ENCODE peak calls at places on chromosomes 1 and 21, in five cellular contexts. X is A549, K is HepG2, A is K562, N is H1. D is an unnamed sample.

GRCh38 chr1:229597877-229598276 is 28.0 kb downstream of the TAF5L start:
- DNase-seq in X (no peak), K (no peak), A (no peak), N (no peak), D (peak; percentile 72)

GRCh38 chr1:180742663-180743062 is 110.8 kb downstream of the XPR1 start:
- DNase-seq in X (no peak), K (no peak), A (no peak), N (no peak), D (no peak)

GRCh38 chr1:202038688-202039346 is 28.4 kb downstream of the ELF3 start:
- DNase-seq in X (no peak), K (no peak), A (peak; percentile 2), N (no peak), D (no peak)

GRCh38 chr1:93710949-93711591 is 29.4 kb upstream of the BCAR3 start:
- DNase-seq in X (no peak), K (no peak), A (no peak), N (no peak), D (no peak)

GRCh38 chr1:101259744-101260148 is 22.9 kb downstream of the S1PR1 start:
- DNase-seq in X (no peak), K (no peak), A (no peak), N (no peak), D (peak; percentile 75)

GRCh38 chr1:7570311-7570710 is 200.8 kb upstream of the VAMP3 start:
- DNase-seq in X (no peak), K (no peak), A (no peak), N (no peak), D (no peak)

GRCh38 chr1:241357366-241358305 is 631 bp upstream of the RGS7 start:
- DNase-seq in X (no peak), K (no peak), A (no peak), N (no peak), D (no peak)

GRCh38 chr1:9700340-9700739 is 48.8 kb downstream of the PIK3CD start:
- DNase-seq in X (peak; percentile 53), K (no peak), A (no peak), N (no peak), D (peak; percentile 94)

GRCh38 chr1:184156521-184157395 is 105.2 kb downstream of the TSEN15 start:
- DNase-seq in X (no peak), K (no peak), A (no peak), N (no peak), D (no peak)

GRCh38 chr1:195591917-195592672 is 1016.1 kb downstream of the KCNT2 start:
- DNase-seq in X (no peak), K (no peak), A (no peak), N (no peak), D (peak; percentile 89)

GRCh38 chr1:35324486-35324885 is 56.0 kb downstream of the ZMYM4 start:
- DNase-seq in X (no peak), K (no peak), A (no peak), N (no peak), D (peak; percentile 58)

GRCh38 chr1:171841931-171842723 is 829 bp downstream of the DNM3 start:
- DNase-seq in X (peak; percentile 20), K (no peak), A (no peak), N (no peak), D (no peak)

GRCh38 chr1:40786171-40786994 is 2.8 kb downstream of the KCNQ4 start:
- DNase-seq in X (no peak), K (no peak), A (no peak), N (no peak), D (no peak)

GRCh38 chr1:185570962-185571361 is 163.2 kb upstream of the HMCN1 start:
- DNase-seq in X (no peak), K (no peak), A (no peak), N (no peak), D (peak; percentile 26)

GRCh38 chr21:42857216-42857615 is 22.1 kb downstream of the WDR4 start:
- DNase-seq in X (no peak), K (no peak), A (no peak), N (no peak), D (no peak)

GRCh38 chr1:58739851-58740466 is 40.1 kb upstream of the MYSM1 start:
- DNase-seq in X (peak; percentile 23), K (peak; percentile 52), A (peak; percentile 60), N (no peak), D (peak; percentile 71)

GRCh38 chr1:25462732-25463131 is 32.0 kb downstream of the MACO1 start:
- DNase-seq in X (no peak), K (no peak), A (no peak), N (no peak), D (no peak)

GRCh38 chr1:2625311-2625710 is 7.5 kb downstream of the MMEL1 start:
- DNase-seq in X (no peak), K (no peak), A (no peak), N (no peak), D (no peak)

GRCh38 chr21:39051561-39051949 is 131.7 kb downstream of the PSMG1 start:
- DNase-seq in X (no peak), K (no peak), A (no peak), N (no peak), D (peak; percentile 88)

GRCh38 chr1:203026666-203027663 is 674 bp downstream of the PPFIA4 start:
- DNase-seq in X (no peak), K (no peak), A (no peak), N (no peak), D (no peak)

GRCh38 chr1:24412408-24412807 is 1.2 kb downstream of the STPG1 start:
- DNase-seq in X (no peak), K (no peak), A (no peak), N (no peak), D (no peak)

GRCh38 chr1:238088891-238089290 is 198.2 kb upstream of the ZP4 start:
- DNase-seq in X (no peak), K (no peak), A (no peak), N (no peak), D (no peak)

GRCh38 chr1:101165944-101166343 is 70.9 kb upstream of the S1PR1 start:
- DNase-seq in X (no peak), K (no peak), A (no peak), N (no peak), D (no peak)

GRCh38 chr21:46208761-46209721 is 19.5 kb downstream of the LSS start:
- DNase-seq in X (no peak), K (no peak), A (no peak), N (no peak), D (no peak)

GRCh38 chr1:202158810-202159533 is 1.4 kb downstream of the PTPN7 start:
- DNase-seq in X (no peak), K (no peak), A (peak; percentile 81), N (no peak), D (no peak)

GRCh38 chr1:246602194-246602593 is 35.9 kb downstream of the CNST start:
- DNase-seq in X (no peak), K (no peak), A (no peak), N (no peak), D (peak; percentile 34)

GRCh38 chr1:101742513-101742912 is 254.2 kb downstream of the OLFM3 start:
- DNase-seq in X (no peak), K (no peak), A (no peak), N (no peak), D (no peak)

GRCh38 chr1:204170494-204171155 is 4.5 kb upstream of the REN start:
- DNase-seq in X (no peak), K (no peak), A (no peak), N (no peak), D (no peak)

GRCh38 chr21:35477622-35478021 is 428.5 kb upstream of the RUNX1 start:
- DNase-seq in X (no peak), K (no peak), A (no peak), N (no peak), D (no peak)
- TF ChIP-seq MAFK in X (no peak), K (no peak), A (no peak), N (no peak), D (no peak)

GRCh38 chr1:67465371-67465770 is 35.2 kb upstream of the SERBP1 start:
- DNase-seq in X (no peak), K (no peak), A (no peak), N (no peak), D (no peak)

GRCh38 chr1:67464058-67464457 is 33.9 kb upstream of the SERBP1 start:
- DNase-seq in X (no peak), K (no peak), A (no peak), N (no peak), D (no peak)

GRCh38 chr1:67464741-67465140 is 34.5 kb upstream of the SERBP1 start:
- DNase-seq in X (no peak), K (no peak), A (no peak), N (no peak), D (no peak)

GRCh38 chr1:67460648-67461500 is 30.7 kb upstream of the SERBP1 start:
- DNase-seq in X (no peak), K (no peak), A (no peak), N (no peak), D (no peak)

DNA sequence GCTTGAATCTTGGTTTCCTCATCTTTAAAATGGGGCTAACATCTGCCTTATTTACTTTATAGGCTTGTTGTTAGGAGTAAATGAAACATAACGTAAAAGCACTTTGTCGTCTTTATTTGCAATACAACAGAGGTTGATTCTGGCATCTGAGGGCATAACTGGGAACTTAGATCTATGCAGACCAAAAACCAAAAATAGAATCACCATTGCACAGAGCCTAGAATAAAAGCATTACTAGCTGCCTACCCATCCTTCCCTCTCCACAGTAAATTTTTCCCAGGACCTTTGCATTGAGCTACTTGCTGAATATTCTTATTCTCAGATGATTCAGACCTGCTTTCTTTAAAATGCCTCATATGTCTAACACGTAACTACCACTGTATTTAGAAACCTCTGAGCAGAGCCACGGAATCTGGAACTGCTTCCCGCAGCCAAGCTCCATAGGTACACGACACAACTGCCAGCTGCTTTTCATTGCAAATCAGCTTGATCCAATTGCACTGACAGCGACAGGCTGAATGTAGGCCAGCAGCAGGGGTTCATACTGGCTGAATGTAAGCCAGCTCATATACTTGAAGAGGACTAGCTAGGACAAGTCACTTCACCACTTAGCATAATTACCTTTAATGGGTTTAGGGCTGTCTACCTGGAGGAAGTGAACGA is 33.2 kb upstream of the SERBP1 start:
- DNase-seq in X (no peak), K (no peak), A (no peak), N (no peak), D (peak; percentile 27)
- TF ChIP-seq MAFK in X (no peak), K (no peak), A (no peak), N (no peak), D (no peak)

GRCh38 chr1:151221616-151222015 is 23.3 kb downstream of the PIP5K1A start:
- DNase-seq in X (no peak), K (no peak), A (no peak), N (no peak), D (no peak)

GRCh38 chr1:151222130-151222529 is 23.8 kb downstream of the PIP5K1A start:
- DNase-seq in X (no peak), K (no peak), A (no peak), N (no peak), D (peak; percentile 33)
- TF ChIP-seq MAFK in X (no peak), K (no peak), A (no peak), N (no peak), D (no peak)

DNA sequence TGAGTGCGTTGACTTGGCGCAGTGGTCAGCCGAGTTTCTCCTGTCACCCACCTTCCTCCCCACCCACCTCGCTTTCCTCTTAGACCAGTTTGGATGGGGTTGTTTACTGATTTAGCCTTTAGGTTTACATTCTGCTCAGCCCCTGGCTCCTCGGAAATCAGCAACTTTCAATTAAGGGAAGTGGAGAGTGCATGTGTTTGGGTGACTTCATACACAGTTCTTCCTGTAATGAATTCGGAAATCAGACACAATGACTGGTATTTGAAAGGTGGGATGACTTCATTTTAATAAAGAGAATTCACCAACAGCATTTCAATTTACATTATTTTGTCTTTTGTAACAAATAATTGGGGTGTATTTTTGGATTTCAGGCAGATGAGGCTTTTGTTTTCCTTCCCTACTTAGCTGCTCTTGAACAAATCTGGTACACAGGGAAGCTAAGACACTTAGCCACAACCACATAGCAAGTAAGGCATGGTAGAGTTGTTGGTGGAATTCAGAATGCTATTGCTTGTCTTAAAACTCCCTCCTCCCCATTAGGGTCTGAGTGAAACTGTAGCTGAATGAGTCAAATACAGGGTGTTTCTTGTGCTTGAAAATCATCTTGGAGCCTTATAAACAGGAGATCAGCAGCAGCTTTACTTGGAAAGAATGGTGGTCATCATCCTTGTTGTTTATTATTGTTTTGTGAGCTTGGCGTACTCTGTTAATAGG is 870 bp downstream of the STX12 start:
- DNase-seq in X (no peak), K (no peak), A (no peak), N (no peak), D (peak; percentile 62)
- TF ChIP-seq MAFK in X (no peak), K (no peak), A (no peak), N (no peak), D (no peak)